ENCODE peak calls at places on chromosomes 6 and 20, in nine cellular contexts. W is nephron progenitor cell, R is activated B cell treated with CpG ODN at 0.5 μM for 24 hours, M is stomach, A is neural crest cell, L is left ventricle myocardium inferior, X is Calu3, V is A549, O is right lobe of liver. S is an unnamed sample.

GRCh38 chr20:36214684-36215256 is 21.5 kb upstream of the AAR2 start:
- DNase-seq in W (no peak), O (no peak), V (peak), R (no peak), A (no peak), L (no peak), X (peak), M (no peak), S (no peak)

GRCh38 chr6:113171882-113172281 is 685.3 kb upstream of the MARCKS start:
- DNase-seq in R (no peak), X (no peak), L (no peak), V (no peak), O (no peak), M (no peak), W (no peak), A (no peak), S (no peak)

GRCh38 chr20:36467076-36467999 is 74.0 kb upstream of the MYL9 start:
- DNase-seq in O (peak), M (peak), W (no peak), R (no peak), L (peak), X (peak), V (no peak), A (no peak), S (no peak)

GRCh38 chr6:37303891-37304503 is 46.1 kb upstream of the TMEM217 start:
- DNase-seq in V (peak), R (no peak), L (no peak), W (peak), A (peak), M (no peak), O (no peak), X (peak), S (no peak)

GRCh38 chr20:37356387-37356786 is 10.4 kb downstream of the SRC start:
- DNase-seq in M (peak), X (no peak), A (no peak), R (no peak), W (no peak), L (peak), O (peak), V (no peak), S (no peak)

GRCh38 chr6:117195728-117196127 is 69.6 kb upstream of the VGLL2 start:
- DNase-seq in X (peak), W (no peak), M (no peak), L (no peak), A (no peak), O (no peak), V (no peak), R (no peak), S (no peak)

GRCh38 chr6:10643214-10643641 is 51.2 kb downstream of the C6orf52 start:
- DNase-seq in A (no peak), O (no peak), M (no peak), V (no peak), X (no peak), W (no peak), R (no peak), L (no peak), S (no peak)

GRCh38 chr6:151443449-151443848 is 8.5 kb downstream of the RMND1 start:
- DNase-seq in V (no peak), M (no peak), W (no peak), A (no peak), O (no peak), R (no peak), L (no peak), X (no peak), S (no peak)

GRCh38 chr6:5510331-5510730 is 249.0 kb downstream of the FARS2 start:
- DNase-seq in M (no peak), X (no peak), A (no peak), O (no peak), L (no peak), W (no peak), V (no peak), R (no peak), S (no peak)

GRCh38 chr6:12890171-12890790 is 173.7 kb downstream of the PHACTR1 start:
- DNase-seq in O (no peak), V (no peak), A (no peak), W (peak), M (no peak), X (peak), R (no peak), L (no peak), S (no peak)

GRCh38 chr20:54267510-54268003 is 59.7 kb downstream of the PFDN4 start:
- DNase-seq in A (no peak), X (peak), O (no peak), W (no peak), R (no peak), L (no peak), M (peak), V (no peak), S (no peak)

GRCh38 chr6:80641591-80641990 is 535.1 kb downstream of the BCKDHB start:
- DNase-seq in W (no peak), M (no peak), A (no peak), O (no peak), R (no peak), X (no peak), L (no peak), V (no peak), S (no peak)

GRCh38 chr6:14877758-14878157 is 368.1 kb upstream of the JARID2 start:
- DNase-seq in O (no peak), M (no peak), W (no peak), X (no peak), A (no peak), R (no peak), L (no peak), V (no peak), S (no peak)

GRCh38 chr6:12572884-12573824 is 143.4 kb upstream of the PHACTR1 start:
- DNase-seq in M (no peak), X (peak), L (no peak), O (no peak), R (no peak), W (no peak), V (peak), A (no peak), S (no peak)

GRCh38 chr6:146028250-146028789 is 542 bp upstream of the GRM1 start:
- DNase-seq in A (peak), R (peak), V (peak), M (peak), L (peak), X (peak), O (peak), W (peak), S (peak)

GRCh38 chr20:14234666-14235295 is 102.6 kb downstream of the FLRT3 start:
- DNase-seq in M (no peak), L (no peak), W (no peak), V (no peak), O (no peak), X (no peak), R (no peak), A (no peak), S (no peak)

GRCh38 chr20:5090191-5090590 is 29.6 kb downstream of the PCNA start:
- DNase-seq in X (no peak), M (no peak), V (no peak), R (no peak), A (no peak), L (no peak), W (no peak), O (no peak), S (no peak)

GRCh38 chr20:63742381-63743024 is 2.9 kb downstream of the SLC2A4RG start:
- DNase-seq in O (peak), R (no peak), X (no peak), V (no peak), W (no peak), L (no peak), M (no peak), A (no peak), S (no peak)

GRCh38 chr6:98323605-98324004 is 510.8 kb upstream of the POU3F2 start:
- DNase-seq in M (no peak), A (no peak), O (no peak), R (no peak), W (no peak), L (no peak), V (no peak), X (no peak), S (no peak)

GRCh38 chr6:90753820-90754604 is 167.1 kb upstream of the MAP3K7 start:
- DNase-seq in M (no peak), O (no peak), V (no peak), R (no peak), A (no peak), L (no peak), W (no peak), X (no peak), S (no peak)

GRCh38 chr6:155676346-155676745 is 220.7 kb upstream of the NOX3 start:
- DNase-seq in X (no peak), M (no peak), O (no peak), L (no peak), R (no peak), A (no peak), W (no peak), V (no peak), S (no peak)

GRCh38 chr6:154343473-154344308 is 12.9 kb downstream of the IPCEF1 start:
- DNase-seq in A (no peak), M (peak), R (no peak), O (no peak), X (peak), W (peak), V (no peak), L (no peak), S (no peak)

GRCh38 chr6:385614-386013 is 5.9 kb upstream of the IRF4 start:
- DNase-seq in O (no peak), V (no peak), A (no peak), L (no peak), R (no peak), M (no peak), X (no peak), W (no peak), S (peak)

GRCh38 chr20:11217322-11217989 is 543.7 kb upstream of the JAG1 start:
- DNase-seq in W (no peak), L (no peak), O (no peak), V (no peak), A (no peak), M (no peak), X (no peak), R (no peak), S (no peak)

GRCh38 chr6:158286413-158286812 is 25.9 kb upstream of the TULP4 start:
- DNase-seq in M (no peak), O (no peak), A (no peak), W (no peak), L (no peak), X (no peak), R (no peak), V (no peak), S (no peak)

GRCh38 chr20:1509237-1509636 is 18.0 kb upstream of the SIRPB2 start:
- DNase-seq in M (no peak), V (peak), L (no peak), R (no peak), O (no peak), X (peak), A (no peak), W (no peak), S (no peak)
- TF ChIP-seq CTCF in M (no peak), V (peak), L (peak), R (no peak), O (no peak), X (peak), A (peak), W (peak), S (peak)

GRCh38 chr20:33490023-33490933 is at the start of gene CBFA2T2:
- DNase-seq in O (peak), X (no peak), R (no peak), V (peak), M (no peak), A (no peak), L (peak), W (no peak), S (no peak)
- TF ChIP-seq CTCF in O (no peak), X (no peak), R (no peak), V (no peak), M (no peak), A (no peak), L (no peak), W (no peak), S (peak)

GRCh38 chr6:75236630-75237029 is 7.0 kb downstream of the COX7A2 start:
- DNase-seq in W (no peak), A (no peak), R (no peak), M (no peak), V (no peak), L (no peak), O (no peak), X (no peak), S (no peak)

GRCh38 chr6:75234126-75234865 is 9.3 kb downstream of the COX7A2 start:
- DNase-seq in V (no peak), A (no peak), X (no peak), O (no peak), W (no peak), R (no peak), L (no peak), M (no peak), S (no peak)

GRCh38 chr6:75235271-75235670 is 8.3 kb downstream of the COX7A2 start:
- DNase-seq in A (no peak), L (no peak), V (no peak), M (no peak), W (no peak), O (no peak), R (no peak), X (no peak), S (no peak)

GRCh38 chr6:75233097-75233615 is 10.4 kb downstream of the COX7A2 start:
- DNase-seq in V (no peak), X (no peak), A (no peak), M (no peak), L (no peak), R (no peak), O (no peak), W (no peak), S (no peak)

DNA sequence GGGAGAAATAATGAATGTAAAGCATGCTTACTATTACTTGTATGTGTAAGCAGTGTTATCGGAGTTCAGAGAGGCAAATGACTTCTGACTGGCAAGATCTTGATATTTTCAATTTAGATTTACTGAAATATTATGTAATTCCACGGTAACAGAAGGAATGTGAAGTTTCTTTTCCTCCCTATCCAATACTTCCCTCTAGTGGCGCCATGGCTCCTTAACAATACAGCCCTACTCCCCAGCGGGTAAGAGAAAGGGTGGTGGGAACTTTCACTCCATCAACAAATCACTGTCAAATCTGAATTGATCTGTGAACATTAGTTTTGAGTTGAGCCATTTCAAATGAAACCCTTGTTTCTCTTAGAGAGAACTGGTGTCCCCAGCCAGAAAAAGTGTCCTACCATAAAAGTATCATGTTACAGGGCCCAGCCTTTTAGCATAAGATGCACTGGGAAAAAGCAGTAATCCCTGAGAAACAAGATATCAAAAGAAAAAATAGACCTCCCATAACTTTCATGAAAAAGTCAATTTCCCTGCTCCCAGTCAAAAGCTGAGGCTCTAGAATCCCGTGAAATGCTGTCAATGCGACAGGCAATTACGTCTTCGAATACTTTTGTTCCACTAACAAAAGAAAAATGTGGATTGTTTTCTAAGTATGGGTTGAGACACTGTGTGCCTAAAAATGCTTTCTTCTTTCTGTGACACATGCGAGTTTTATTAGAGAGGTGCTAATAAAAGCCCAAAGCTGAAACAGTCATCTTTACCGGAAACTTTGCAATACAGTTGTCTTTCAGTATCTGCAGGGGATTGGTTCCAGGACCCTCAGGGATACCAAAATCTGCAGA is 12.9 kb downstream of the COX7A2 start:
- DNase-seq in L (no peak), W (peak), R (no peak), O (no peak), A (peak), V (peak), M (no peak), X (peak), S (no peak)
- TF ChIP-seq CTCF in L (peak), W (peak), R (no peak), O (peak), A (peak), V (peak), M (no peak), X (peak), S (peak)

GRCh38 chr6:167079853-167080297 is 43.0 kb upstream of the CCR6 start:
- DNase-seq in A (no peak), X (no peak), L (no peak), V (no peak), R (peak), M (no peak), O (no peak), W (no peak), S (no peak)
- TF ChIP-seq CTCF in A (no peak), X (no peak), L (no peak), V (no peak), R (peak), M (no peak), O (no peak), W (no peak), S (no peak)

GRCh38 chr6:130457605-130458004 is 91.8 kb downstream of the TMEM200A start:
- DNase-seq in O (no peak), M (no peak), A (no peak), V (no peak), X (no peak), W (no peak), L (no peak), R (no peak), S (no peak)
- TF ChIP-seq CTCF in O (no peak), M (no peak), A (no peak), V (no peak), X (no peak), W (no peak), L (no peak), R (no peak), S (no peak)

GRCh38 chr20:57404419-57405072 is 13.3 kb downstream of the RBM38 start:
- DNase-seq in R (no peak), O (peak), L (no peak), W (no peak), V (no peak), M (no peak), X (no peak), A (no peak), S (no peak)
- TF ChIP-seq CTCF in R (no peak), O (no peak), L (no peak), W (no peak), V (no peak), M (no peak), X (no peak), A (no peak), S (no peak)

GRCh38 chr6:135740580-135740979 is 110.9 kb upstream of the PDE7B start:
- DNase-seq in R (no peak), O (no peak), W (no peak), L (no peak), A (no peak), X (no peak), V (no peak), M (no peak), S (no peak)

GRCh38 chr6:135743476-135743875 is 108.0 kb upstream of the PDE7B start:
- DNase-seq in A (no peak), L (no peak), V (no peak), R (no peak), W (no peak), X (no peak), M (no peak), O (no peak), S (no peak)

GRCh38 chr6:135739288-135739687 is 112.2 kb upstream of the PDE7B start:
- DNase-seq in W (no peak), M (no peak), X (no peak), O (no peak), A (no peak), R (no peak), L (no peak), V (no peak), S (no peak)

DNA sequence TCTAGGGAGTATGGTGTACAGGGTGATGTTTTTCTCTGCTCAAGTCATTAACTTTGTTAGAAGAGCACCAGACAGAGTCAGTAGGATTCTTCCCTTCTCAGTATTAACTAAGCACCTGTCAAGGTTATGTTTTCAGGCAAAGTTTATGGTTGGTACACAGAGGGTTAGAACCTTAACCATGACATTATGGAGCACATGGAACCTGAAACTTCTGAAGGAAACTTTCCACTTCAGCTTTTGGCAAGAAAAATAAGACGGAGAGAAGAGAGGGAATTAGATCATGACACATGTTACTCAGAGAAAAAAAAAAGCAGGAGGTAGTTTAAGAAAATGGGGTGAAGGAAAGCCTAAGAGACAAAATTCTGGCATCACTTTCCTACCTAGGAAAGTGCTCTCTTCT is 112.9 kb upstream of the PDE7B start:
- DNase-seq in M (no peak), V (no peak), R (no peak), A (no peak), L (no peak), O (no peak), W (no peak), X (no peak), S (no peak)
- TF ChIP-seq CTCF in M (no peak), V (no peak), R (no peak), A (no peak), L (no peak), O (no peak), W (no peak), X (no peak), S (no peak)

S was measured in type B pancreatic cell.